ENCODE peak calls at places on chromosomes 12 and 14, in five cellular contexts. C is nephron progenitor cell, T is brain microvascular endothelial cell, J is choroid plexus epithelial cell, R is fibroblast of the aortic adventitia. D is an unnamed sample.

GRCh38 chr12:11067514-11067913 is 5.4 kb upstream of the TAS2R46 start:
- DNase-seq in C (no peak), T (no peak), J (peak; percentile 47), R (peak; percentile 74), D (peak; percentile 4)

GRCh38 chr12:754871-755562 is 2.6 kb downstream of the WNK1 start:
- DNase-seq in C (no peak), T (peak; percentile 59), J (peak; percentile 76), R (peak; percentile 77), D (no peak)

GRCh38 chr14:84453541-84453940 is 1076.4 kb upstream of the FLRT2 start:
- DNase-seq in C (no peak), T (no peak), J (peak; percentile 26), R (no peak), D (no peak)

GRCh38 chr12:3342051-3342450 is 149.0 kb upstream of the PRMT8 start:
- DNase-seq in C (peak; percentile 68), T (peak; percentile 23), J (peak; percentile 46), R (peak; percentile 28), D (peak; percentile 32)

GRCh38 chr14:76810953-76811400 is 1.7 kb downstream of the ANGEL1 start:
- DNase-seq in C (no peak), T (peak; percentile 37), J (peak; percentile 54), R (peak; percentile 51), D (no peak)

GRCh38 chr12:107415066-107415465 is 270.5 kb upstream of the PWP1 start:
- DNase-seq in C (no peak), T (peak; percentile 70), J (peak; percentile 46), R (peak; percentile 13), D (no peak)

GRCh38 chr14:40119321-40119720 is 687.1 kb upstream of the FBXO33 start:
- DNase-seq in C (no peak), T (no peak), J (peak; percentile 4), R (no peak), D (no peak)

GRCh38 chr12:59194794-59195193 is 274.5 kb upstream of the LRIG3 start:
- DNase-seq in C (no peak), T (no peak), J (no peak), R (no peak), D (no peak)

GRCh38 chr12:111429760-111430417 is 24.2 kb downstream of the SH2B3 start:
- DNase-seq in C (no peak), T (no peak), J (no peak), R (no peak), D (no peak)

GRCh38 chr14:31441273-31442110 is 15.8 kb downstream of the DTD2 start:
- DNase-seq in C (no peak), T (no peak), J (peak; percentile 88), R (peak; percentile 94), D (peak; percentile 87)

GRCh38 chr12:108788076-108788782 is 56.9 kb upstream of the CORO1C start:
- DNase-seq in C (no peak), T (no peak), J (no peak), R (peak; percentile 28), D (no peak)

GRCh38 chr14:77872971-77873370 is 73.1 kb downstream of the ADCK1 start:
- DNase-seq in C (no peak), T (no peak), J (no peak), R (no peak), D (no peak)

GRCh38 chr14:80564051-80564450 is 352.7 kb upstream of the DIO2 start:
- DNase-seq in C (no peak), T (no peak), J (no peak), R (no peak), D (no peak)

GRCh38 chr12:76785407-76785806 is 21.5 kb downstream of the ZDHHC17 start:
- DNase-seq in C (no peak), T (no peak), J (no peak), R (no peak), D (no peak)

GRCh38 chr12:111180830-111181726 is 187.8 kb downstream of the PHETA1 start:
- DNase-seq in C (peak; percentile 34), T (no peak), J (peak; percentile 71), R (peak; percentile 14), D (no peak)

GRCh38 chr14:64598404-64598803 is 48.6 kb downstream of the PPP1R36 start:
- DNase-seq in C (no peak), T (no peak), J (no peak), R (no peak), D (no peak)

GRCh38 chr12:104578453-104578852 is 121.7 kb downstream of the CHST11 start:
- DNase-seq in C (no peak), T (peak; percentile 96), J (peak; percentile 66), R (peak; percentile 49), D (no peak)

GRCh38 chr14:92510972-92511371 is 2.6 kb upstream of the RIN3 start:
- DNase-seq in C (no peak), T (no peak), J (no peak), R (no peak), D (no peak)

GRCh38 chr14:69873877-69874780 is 5.1 kb upstream of the SMOC1 start:
- DNase-seq in C (no peak), T (peak; percentile 43), J (peak; percentile 82), R (peak; percentile 37), D (no peak)

DNA sequence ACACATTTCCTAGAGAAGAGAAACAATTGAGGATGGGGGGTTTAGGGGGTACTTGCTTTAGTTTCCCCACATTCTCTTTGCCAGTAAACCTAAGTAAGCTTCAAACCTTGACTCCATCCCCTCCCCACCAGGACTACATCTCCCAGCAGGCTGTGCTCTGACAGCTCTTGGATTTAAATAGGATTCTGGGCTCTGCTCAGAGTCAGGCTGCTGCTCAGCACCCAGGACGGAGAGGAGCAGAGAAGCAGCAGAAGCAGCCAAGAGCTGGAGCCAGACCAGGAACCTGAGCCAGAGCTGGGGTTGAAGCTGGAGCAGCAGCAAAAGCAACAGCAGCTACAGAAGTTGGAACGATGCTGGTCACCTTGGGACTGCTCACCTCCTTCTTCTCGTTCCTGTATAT is 20.6 kb downstream of the RDH12 start:
- DNase-seq in C (peak; percentile 11), T (no peak), J (peak; percentile 72), R (peak; percentile 81), D (peak; percentile 7)
- TF ChIP-seq CTCF in C (no peak), T (no peak), J (no peak), R (no peak), D (no peak)

GRCh38 chr12:124734224-124734788 is 129.4 kb downstream of the SCARB1 start:
- DNase-seq in C (peak; percentile 70), T (peak; percentile 52), J (peak; percentile 74), R (no peak), D (peak; percentile 71)
- TF ChIP-seq CTCF in C (peak; percentile 49), T (peak; percentile 31), J (peak; percentile 22), R (no peak), D (peak; percentile 62)

DNA sequence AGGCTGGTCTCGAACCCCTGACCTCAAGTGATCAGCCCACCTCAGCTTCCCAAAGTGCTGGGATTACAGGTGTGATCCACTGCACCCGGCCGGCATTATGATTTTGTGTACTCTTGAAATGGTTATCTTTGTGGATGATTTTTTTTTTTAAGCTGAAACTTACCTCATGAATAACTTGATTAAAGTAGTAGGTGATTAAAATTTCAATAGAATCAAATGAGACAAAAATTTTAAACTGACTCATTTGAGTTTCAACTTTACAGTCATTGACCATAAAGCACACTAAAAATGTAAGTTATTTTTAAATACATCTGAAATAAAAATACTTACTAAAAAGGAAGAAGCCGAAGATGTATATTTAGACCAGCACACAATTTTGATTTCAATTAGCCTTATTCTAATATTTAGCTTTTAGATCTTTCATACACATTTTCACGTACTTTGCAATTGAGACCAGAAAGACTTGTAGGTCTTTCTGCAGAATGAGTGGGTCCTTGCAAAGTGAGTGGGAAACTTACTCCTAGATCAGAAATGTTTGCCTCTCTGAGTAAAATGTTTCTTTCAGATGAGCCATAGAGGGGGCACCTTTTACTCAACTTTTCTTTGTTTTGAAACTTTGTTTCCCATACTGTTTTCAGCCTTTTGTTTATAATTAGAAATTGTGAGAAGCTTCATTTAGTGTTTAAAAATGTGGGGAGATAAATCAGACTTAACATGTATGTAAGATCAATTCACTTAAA is 34.2 kb downstream of the TMPO start:
- DNase-seq in C (no peak), T (no peak), J (no peak), R (no peak), D (no peak)
- TF ChIP-seq CTCF in C (no peak), T (no peak), J (no peak), R (no peak), D (no peak)

GRCh38 chr14:60357551-60357930 is 108.5 kb downstream of the PPM1A start:
- DNase-seq in C (no peak), T (no peak), J (no peak), R (no peak), D (no peak)

GRCh38 chr14:60363275-60363674 is 114.3 kb downstream of the PPM1A start:
- DNase-seq in C (no peak), T (no peak), J (no peak), R (no peak), D (no peak)
- TF ChIP-seq CTCF in C (no peak), T (no peak), J (no peak), R (no peak), D (no peak)

DNA sequence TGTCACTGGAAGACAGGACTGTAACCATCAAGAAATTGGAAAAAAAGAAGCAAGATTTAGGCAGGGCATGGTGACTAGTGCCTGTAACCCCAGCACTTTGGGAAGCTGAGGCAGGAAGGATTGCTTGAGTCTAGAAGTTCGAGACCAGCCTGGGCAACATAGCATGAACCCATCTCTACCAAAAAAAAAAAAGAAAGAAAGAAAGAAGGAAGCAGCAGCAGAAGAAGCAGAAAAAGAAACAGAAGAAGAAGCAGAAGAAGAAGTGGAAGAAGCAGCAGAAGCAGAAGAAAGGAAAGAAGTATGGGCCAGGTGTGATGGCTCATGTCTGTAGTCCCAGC is 30.5 kb upstream of the LGALS3 start:
- DNase-seq in C (no peak), T (no peak), J (no peak), R (no peak), D (no peak)
- TF ChIP-seq CTCF in C (no peak), T (no peak), J (no peak), R (no peak), D (no peak)

DNA sequence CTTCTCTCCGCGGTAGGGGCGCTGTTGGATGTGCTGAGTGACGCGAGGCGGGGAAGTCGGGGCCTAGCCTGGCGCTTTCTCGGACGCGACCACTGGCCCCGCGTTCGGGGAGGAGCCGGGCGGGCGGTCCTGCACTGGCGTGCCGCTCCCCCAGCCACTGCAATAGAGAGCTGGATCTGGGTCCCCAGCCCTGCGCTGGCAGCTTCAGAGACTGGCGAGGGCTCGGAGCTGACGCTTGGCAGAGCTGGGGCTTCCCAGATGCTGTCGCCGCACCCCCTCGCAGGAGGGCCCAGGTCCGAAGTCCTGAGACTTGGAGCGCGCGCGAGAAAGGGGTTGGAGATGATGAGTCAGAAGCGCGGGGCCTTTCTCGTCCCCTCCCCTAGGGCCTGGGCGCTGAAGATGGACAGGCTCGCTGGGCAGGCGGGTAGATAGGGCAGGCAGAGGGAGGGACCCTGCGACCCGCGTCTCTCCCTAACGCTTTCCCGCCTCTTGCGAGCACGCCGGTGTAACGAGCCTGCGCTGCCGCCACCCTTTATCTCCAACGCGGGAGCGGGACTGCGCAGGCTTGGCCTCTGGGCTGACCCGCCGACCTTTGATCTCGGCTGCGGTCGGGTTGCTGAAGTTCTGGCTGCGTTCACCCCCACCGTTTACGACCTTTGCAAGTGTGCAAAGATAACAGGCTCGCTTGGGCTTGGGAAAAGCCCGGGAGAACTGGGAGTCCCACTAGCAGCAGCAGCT is 3.0 kb downstream of the TMEM253 start:
- DNase-seq in C (peak; percentile 93), T (peak; percentile 93), J (peak; percentile 98), R (peak; percentile 94), D (peak; percentile 88)
- TF ChIP-seq CTCF in C (peak; percentile 70), T (peak; percentile 87), J (peak; percentile 82), R (peak; percentile 85), D (peak; percentile 75)

GRCh38 chr14:102604183-102604582 is 11.7 kb downstream of the RCOR1 start:
- DNase-seq in C (no peak), T (no peak), J (no peak), R (no peak), D (no peak)
- TF ChIP-seq CTCF in C (no peak), T (no peak), J (no peak), R (no peak), D (no peak)